ENCODE peak calls at places on chromosomes 6 and 20, in nine cellular contexts. J, O, L, T, A, Q, G, Z and E are unnamed samples.

GRCh38 chr20:44113642-44113945 is 73.4 kb downstream of the JPH2 start:
- DNase-seq in J (no peak), O (no peak), L (no peak), T (no peak), A (no peak), Q (no peak), G (no peak), Z (no peak), E (no peak)

GRCh38 chr20:12057778-12058177 is 140.1 kb downstream of the BTBD3 start:
- DNase-seq in J (no peak), O (no peak), L (no peak), T (no peak), A (no peak), Q (no peak), G (no peak), Z (no peak), E (no peak)

GRCh38 chr20:31849306-31849930 is 4.0 kb upstream of the FOXS1 start:
- DNase-seq in J (no peak), O (no peak), L (no peak), T (no peak), A (no peak), Q (no peak), G (no peak), Z (no peak), E (no peak)

GRCh38 chr6:28884423-28885148 is 39.2 kb downstream of the TRIM27 start:
- DNase-seq in J (no peak), O (no peak), L (no peak), T (no peak), A (no peak), Q (peak; percentile 86), G (no peak), Z (no peak), E (peak; percentile 90)

GRCh38 chr6:74654296-74654695 is 551.6 kb downstream of the COL12A1 start:
- DNase-seq in J (no peak), O (no peak), L (no peak), T (no peak), A (no peak), Q (no peak), G (no peak), Z (no peak), E (no peak)

GRCh38 chr6:111278738-111279137 is 191.4 kb downstream of the SLC16A10 start:
- DNase-seq in J (no peak), O (no peak), L (no peak), T (no peak), A (no peak), Q (no peak), G (no peak), Z (no peak), E (no peak)

GRCh38 chr6:65091561-65091960 is 615.5 kb downstream of the EYS start:
- DNase-seq in J (no peak), O (no peak), L (no peak), T (peak; percentile 74), A (no peak), Q (no peak), G (no peak), Z (no peak), E (no peak)

GRCh38 chr20:34065260-34065659 is 46.8 kb downstream of the EIF2S2 start:
- DNase-seq in J (no peak), O (no peak), L (no peak), T (peak; percentile 83), A (peak; percentile 56), Q (no peak), G (no peak), Z (no peak), E (no peak)

GRCh38 chr6:83292900-83293843 is 100.0 kb downstream of the RWDD2A start:
- DNase-seq in J (no peak), O (no peak), L (no peak), T (no peak), A (no peak), Q (no peak), G (no peak), Z (no peak), E (no peak)

GRCh38 chr6:164502838-164503237 is 806.6 kb downstream of the C6orf118 start:
- DNase-seq in J (no peak), O (no peak), L (no peak), T (no peak), A (no peak), Q (no peak), G (no peak), Z (no peak), E (no peak)

GRCh38 chr20:5797843-5798462 is 47.8 kb downstream of the SHLD1 start:
- DNase-seq in J (no peak), O (no peak), L (no peak), T (peak; percentile 53), A (no peak), Q (no peak), G (no peak), Z (no peak), E (no peak)

GRCh38 chr6:60679175-60679574 is 1606.8 kb downstream of the KHDRBS2 start:
- DNase-seq in J (no peak), O (no peak), L (no peak), T (no peak), A (no peak), Q (no peak), G (no peak), Z (no peak), E (no peak)

GRCh38 chr6:81326856-81327561 is 425.5 kb downstream of the TENT5A start:
- DNase-seq in J (no peak), O (no peak), L (no peak), T (no peak), A (no peak), Q (peak; percentile 81), G (no peak), Z (no peak), E (no peak)

GRCh38 chr6:12343440-12344162 is 53.4 kb downstream of the EDN1 start:
- DNase-seq in J (no peak), O (no peak), L (no peak), T (no peak), A (no peak), Q (no peak), G (no peak), Z (no peak), E (no peak)

GRCh38 chr6:140490086-140490485 is 1115.6 kb upstream of the CITED2 start:
- DNase-seq in J (no peak), O (no peak), L (no peak), T (no peak), A (no peak), Q (no peak), G (no peak), Z (no peak), E (no peak)

GRCh38 chr20:50565874-50566273 is 55.7 kb downstream of the PTPN1 start:
- DNase-seq in J (no peak), O (no peak), L (no peak), T (no peak), A (no peak), Q (no peak), G (no peak), Z (no peak), E (no peak)

GRCh38 chr6:149185799-149186357 is 131.6 kb upstream of the TAB2 start:
- DNase-seq in J (no peak), O (no peak), L (no peak), T (no peak), A (no peak), Q (no peak), G (no peak), Z (no peak), E (no peak)

GRCh38 chr6:149182262-149182661 is 135.2 kb upstream of the TAB2 start:
- DNase-seq in J (no peak), O (no peak), L (no peak), T (no peak), A (no peak), Q (no peak), G (no peak), Z (no peak), E (no peak)

GRCh38 chr6:149190228-149190831 is 127.2 kb upstream of the TAB2 start:
- DNase-seq in J (peak; percentile 46), O (no peak), L (peak; percentile 20), T (peak; percentile 67), A (no peak), Q (peak; percentile 35), G (no peak), Z (no peak), E (peak; percentile 16)

GRCh38 chr6:149184523-149184922 is 133.0 kb upstream of the TAB2 start:
- DNase-seq in J (no peak), O (no peak), L (no peak), T (no peak), A (no peak), Q (no peak), G (no peak), Z (no peak), E (no peak)

DNA sequence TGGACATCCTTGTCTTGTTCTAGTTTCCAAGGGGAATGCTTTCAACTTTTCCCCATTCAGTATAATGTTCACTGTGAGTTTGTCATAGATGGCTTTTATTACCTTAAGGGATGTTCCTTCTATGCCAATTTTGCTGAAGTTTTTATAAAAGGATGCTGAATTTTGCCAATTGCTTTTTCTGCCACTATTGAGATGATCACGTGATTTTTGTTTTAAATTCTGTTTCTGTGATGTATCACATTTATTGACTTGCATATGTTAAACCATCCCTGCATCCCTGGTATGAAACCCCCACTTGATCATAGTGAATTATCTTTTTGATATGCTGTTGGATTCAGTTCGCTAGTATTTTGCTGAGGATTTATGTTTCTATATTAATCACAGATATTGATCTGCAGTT is 130.6 kb upstream of the TAB2 start:
- DNase-seq in J (no peak), O (no peak), L (no peak), T (no peak), A (no peak), Q (no peak), G (no peak), Z (no peak), E (no peak)
- H3K27ac ChIP-seq in J (no peak overlapping the region), O (no peak overlapping the region), L (no peak overlapping the region), T (no peak overlapping the region), A (no peak overlapping the region), Q (no peak overlapping the region), G (no peak overlapping the region), Z (no peak overlapping the region), E (no peak overlapping the region)

GRCh38 chr20:22455259-22455658 is 129.1 kb downstream of the FOXA2 start:
- DNase-seq in J (no peak), O (no peak), L (no peak), T (no peak), A (no peak), Q (no peak), G (no peak), Z (no peak), E (no peak)
- H3K27me3 ChIP-seq in J (peaks cover 25% of the 10 kb centered on the region), O (no peaks in the 10 kb centered on the region), L (peaks cover 94% of the 10 kb centered on the region), T (peaks cover 18% of the 10 kb centered on the region), A (no peaks in the 10 kb centered on the region), Q (peaks cover 3% of the 10 kb centered on the region), G (peaks cover 46% of the 10 kb centered on the region), Z (peaks cover 2% of the 10 kb centered on the region), E (no peaks in the 10 kb centered on the region)

GRCh38 chr6:37739618-37740017 is 41.9 kb upstream of the MDGA1 start:
- DNase-seq in J (no peak), O (no peak), L (no peak), T (no peak), A (no peak), Q (no peak), G (no peak), Z (no peak), E (no peak)
- H3K27ac ChIP-seq in J (no peak overlapping the region), O (no peak overlapping the region), L (no peak overlapping the region), T (no peak overlapping the region), A (no peak overlapping the region), Q (no peak overlapping the region), G (no peak overlapping the region), Z (no peak overlapping the region), E (no peak overlapping the region)

DNA sequence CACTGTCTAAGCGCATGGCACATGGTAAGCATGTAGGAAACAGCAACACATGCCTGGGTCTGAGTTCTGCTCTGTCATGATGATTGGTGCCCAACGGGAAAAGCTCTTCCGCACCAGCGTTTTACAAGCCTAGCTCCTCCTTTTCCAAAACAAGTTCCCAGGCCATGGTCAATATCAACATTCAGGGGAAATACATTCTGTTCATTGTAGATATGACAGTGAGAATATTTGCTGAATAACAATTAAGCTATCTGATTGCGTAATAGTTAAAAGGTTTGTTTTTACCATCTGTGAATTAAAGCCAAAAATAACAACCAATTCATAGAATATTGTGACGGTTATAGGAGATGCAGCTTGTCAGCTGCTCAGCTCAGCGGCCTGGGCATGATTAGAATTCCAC is 404.3 kb upstream of the SLC35B3 start:
- DNase-seq in J (no peak), O (no peak), L (no peak), T (no peak), A (no peak), Q (no peak), G (no peak), Z (no peak), E (no peak)
- H3K27me3 ChIP-seq in J (no peaks in the 10 kb centered on the region), O (no peaks in the 10 kb centered on the region), L (no peaks in the 10 kb centered on the region), T (no peaks in the 10 kb centered on the region), A (no peaks in the 10 kb centered on the region), Q (no peaks in the 10 kb centered on the region), G (no peaks in the 10 kb centered on the region), Z (no peaks in the 10 kb centered on the region), E (no peaks in the 10 kb centered on the region)